ENCODE peak calls at places on chromosomes 5 and 9, in nine cellular contexts. J is NCI-H69; Y is ovary; O is HCT116; P is HEK293T; A is CD8-positive, alpha-beta memory T cell; M is psoas muscle; S is neural progenitor cell; X is mesenchymal stem cell. K is an unnamed sample.
A peak's percentile ranks its signal among the peaks of the same experiment; 100 is the strongest.

GRCh38 chr5:101897914-101898313 is 398.2 kb downstream of the SLCO4C1 start:
- DNase-seq in J (peak; percentile 97), Y (no peak), O (no peak), P (no peak), A (no peak), M (no peak), S (peak; percentile 31), X (peak; percentile 15), K (no peak)

GRCh38 chr5:132840896-132841818 is 10.7 kb upstream of the SHROOM1 start:
- DNase-seq in J (peak; percentile 97), Y (no peak), O (no peak), P (no peak), A (no peak), M (no peak), S (no peak), X (peak; percentile 71), K (no peak)

GRCh38 chr9:131361202-131361833 is 32.6 kb upstream of the PRRC2B start:
- DNase-seq in J (peak; percentile 46), Y (no peak), O (no peak), P (no peak), A (no peak), M (no peak), S (no peak), X (no peak), K (peak; percentile 45)

GRCh38 chr5:162119801-162120200 is 52.2 kb downstream of the GABRG2 start:
- DNase-seq in J (no peak), Y (no peak), O (no peak), P (no peak), A (no peak), M (no peak), S (no peak), X (no peak), K (no peak)

GRCh38 chr9:18472915-18473314 is 1.0 kb upstream of the ADAMTSL1 start:
- DNase-seq in J (peak; percentile 61), Y (peak; percentile 55), O (no peak), P (no peak), A (no peak), M (no peak), S (no peak), X (no peak), K (no peak)

GRCh38 chr9:75754090-75754489 is 136.4 kb upstream of the PCSK5 start:
- DNase-seq in J (no peak), Y (no peak), O (no peak), P (no peak), A (no peak), M (no peak), S (no peak), X (no peak), K (no peak)

GRCh38 chr5:171365351-171365750 is 22.3 kb upstream of the NPM1 start:
- DNase-seq in J (peak; percentile 47), Y (no peak), O (no peak), P (peak; percentile 75), A (no peak), M (no peak), S (peak; percentile 68), X (peak; percentile 37), K (no peak)

GRCh38 chr5:54455413-54456157 is at the start of gene HSPB3:
- DNase-seq in J (peak; percentile 60), Y (peak; percentile 28), O (no peak), P (no peak), A (no peak), M (peak; percentile 76), S (no peak), X (peak; percentile 80), K (no peak)

GRCh38 chr9:21812415-21812814 is 10.0 kb downstream of the MTAP start:
- DNase-seq in J (peak; percentile 31), Y (no peak), O (no peak), P (no peak), A (no peak), M (no peak), S (no peak), X (peak; percentile 55), K (no peak)